ENCODE peak calls at places on chromosomes 4 and X, in four cellular contexts. O is endothelial cell, Q is AG08395, V is GM19239. Y is an unnamed sample.

GRCh38 chrX:40260123-40260751 is 162.5 kb upstream of the BCOR start:
- DNase-seq in O (no peak), Q (peak; percentile 26), V (no peak), Y (no peak)

GRCh38 chr4:159060161-159060560 is 42.7 kb upstream of the RAPGEF2 start:
- DNase-seq in O (no peak), Q (no peak), V (no peak), Y (no peak)

GRCh38 chrX:1545776-1546408 is 8.9 kb upstream of the P2RY8 start:
- DNase-seq in O (no peak), Q (no peak), V (no peak), Y (no peak)

GRCh38 chrX:14065800-14066199 is 36.1 kb upstream of the GEMIN8 start:
- DNase-seq in O (no peak), Q (no peak), V (no peak), Y (no peak)

GRCh38 chr4:169485791-169486742 is 126.3 kb downstream of the NEK1 start:
- DNase-seq in O (peak; percentile 44), Q (peak; percentile 61), V (peak; percentile 25), Y (peak; percentile 14)

GRCh38 chr4:40311811-40312346 is 23.3 kb upstream of the CHRNA9 start:
- DNase-seq in O (peak; percentile 69), Q (no peak), V (no peak), Y (peak; percentile 88)

GRCh38 chr4:186707996-186708395 is 15.7 kb downstream of the FAT1 start:
- DNase-seq in O (no peak), Q (no peak), V (no peak), Y (no peak)

GRCh38 chr4:74531952-74532794 is 87.2 kb downstream of the AREG start:
- DNase-seq in O (peak; percentile 19), Q (peak; percentile 28), V (peak; percentile 1), Y (peak; percentile 82)

GRCh38 chr4:118981171-118981838 is 92.7 kb downstream of the SYNPO2 start:
- DNase-seq in O (no peak), Q (peak; percentile 12), V (no peak), Y (no peak)

GRCh38 chr4:153020460-153020859 is 84.3 kb downstream of the FHDC1 start:
- DNase-seq in O (no peak), Q (no peak), V (no peak), Y (no peak)

GRCh38 chr4:71290481-71290880 is 48.3 kb upstream of the SLC4A4 start:
- DNase-seq in O (no peak), Q (no peak), V (no peak), Y (no peak)

GRCh38 chrX:15723887-15724517 is 14.1 kb upstream of the CA5B start:
- DNase-seq in O (no peak), Q (no peak), V (no peak), Y (no peak)

GRCh38 chrX:17597836-17598434 is 139.4 kb upstream of the SCML1 start:
- DNase-seq in O (no peak), Q (peak; percentile 19), V (no peak), Y (no peak)

GRCh38 chr4:24659241-24659961 is 75.0 kb upstream of the DHX15 start:
- DNase-seq in O (no peak), Q (no peak), V (no peak), Y (no peak)

GRCh38 chr4:152360045-152360410 is 175.9 kb downstream of the FBXW7 start:
- DNase-seq in O (no peak), Q (no peak), V (no peak), Y (no peak)

GRCh38 chr4:169327951-169328350 is 57.2 kb upstream of the SH3RF1 start:
- DNase-seq in O (no peak), Q (no peak), V (no peak), Y (no peak)

GRCh38 chrX:136584545-136584944 is 52.5 kb downstream of the VGLL1 start:
- DNase-seq in O (no peak), Q (no peak), V (no peak), Y (no peak)

GRCh38 chrX:80388206-80388605 is 32.0 kb upstream of the TENT5D start:
- DNase-seq in O (no peak), Q (no peak), V (no peak), Y (no peak)

GRCh38 chrX:52341493-52341892 is 27.3 kb upstream of the XAGE2 start:
- DNase-seq in O (no peak), Q (no peak), V (no peak), Y (no peak)

GRCh38 chrX:18415386-18415785 is 10.0 kb upstream of the CDKL5 start:
- DNase-seq in O (no peak), Q (no peak), V (no peak), Y (no peak)

GRCh38 chr4:86564795-86565194 is 29.3 kb upstream of the PTPN13 start:
- DNase-seq in O (no peak), Q (no peak), V (no peak), Y (no peak)

GRCh38 chr4:99126376-99126775 is 17.7 kb downstream of the ADH4 start:
- DNase-seq in O (no peak), Q (no peak), V (no peak), Y (no peak)

GRCh38 chr4:142350886-142351285 is 495.2 kb downstream of the INPP4B start:
- DNase-seq in O (no peak), Q (no peak), V (no peak), Y (no peak)

GRCh38 chr4:73434311-73434710 is 1.7 kb upstream of the AFP start:
- DNase-seq in O (no peak), Q (peak; percentile 40), V (peak; percentile 2), Y (peak; percentile 9)

GRCh38 chr4:24971192-24971591 is 58.4 kb upstream of the CCDC149 start:
- DNase-seq in O (no peak), Q (no peak), V (no peak), Y (no peak)

GRCh38 chrX:9278475-9279270 is 186.2 kb upstream of the TBL1X start:
- DNase-seq in O (no peak), Q (peak; percentile 26), V (no peak), Y (no peak)

GRCh38 chr4:130825283-130825682 is 1729.3 kb downstream of the C4orf33 start:
- DNase-seq in O (no peak), Q (no peak), V (no peak), Y (no peak)

Y was measured in K562.